ENCODE peak calls at places on chromosome 10, in nine cellular contexts. V is MM.1S, P is HCT116, H is pancreas, A is cardiac muscle cell, B is neural progenitor cell, E is OCI-LY7, O is mammary epithelial cell, F is thyroid gland. J is an unnamed sample.
A peak's percentile ranks its signal among the peaks of the same experiment; 100 is the strongest.

GRCh38 chr10:36114913-36115312 is 472.8 kb upstream of the FZD8 start:
- DNase-seq in H (no peak), V (no peak), O (no peak), F (no peak), B (no peak), P (no peak), A (peak; percentile 72), E (no peak), J (no peak)

GRCh38 chr10:58435297-58435696 is 50.1 kb downstream of the TFAM start:
- DNase-seq in A (peak; percentile 21), E (no peak), P (peak; percentile 88), F (no peak), B (no peak), H (no peak), O (peak; percentile 91), V (peak; percentile 32), J (no peak)

GRCh38 chr10:107502263-107502979 is 337.9 kb upstream of the SORCS1 start:
- DNase-seq in H (no peak), E (no peak), A (no peak), B (no peak), O (no peak), P (no peak), F (no peak), V (no peak), J (no peak)

GRCh38 chr10:7464703-7465102 is 53.9 kb upstream of the SFMBT2 start:
- DNase-seq in V (no peak), F (no peak), B (no peak), P (no peak), O (no peak), H (no peak), E (no peak), A (no peak), J (no peak)

GRCh38 chr10:86946215-86947170 is 10.9 kb downstream of the MMRN2 start:
- DNase-seq in O (no peak), E (no peak), F (peak; percentile 78), B (no peak), V (no peak), H (peak; percentile 77), A (no peak), P (no peak), J (peak; percentile 31)

GRCh38 chr10:4686644-4686996 is 139.4 kb upstream of the AKR1E2 start:
- DNase-seq in P (peak; percentile 94), A (no peak), F (no peak), H (no peak), B (no peak), V (no peak), E (no peak), O (peak; percentile 99), J (no peak)

GRCh38 chr10:116710021-116710420 is 32.3 kb downstream of the HSPA12A start:
- DNase-seq in E (no peak), P (no peak), A (no peak), V (no peak), F (no peak), H (no peak), O (no peak), B (no peak), J (no peak)

GRCh38 chr10:43000651-43001426 is 76.0 kb upstream of the RET start:
- DNase-seq in P (no peak), V (no peak), H (no peak), O (no peak), E (no peak), F (no peak), B (no peak), A (no peak), J (no peak)

GRCh38 chr10:19329475-19329874 is 280.9 kb downstream of the MALRD1 start:
- DNase-seq in F (no peak), H (no peak), O (no peak), A (no peak), B (no peak), V (no peak), E (no peak), P (no peak), J (no peak)

GRCh38 chr10:35640474-35640873 is 1.6 kb downstream of the FZD8 start:
- DNase-seq in O (peak; percentile 66), V (peak; percentile 69), P (no peak), F (peak; percentile 76), E (peak; percentile 65), B (peak; percentile 92), A (peak; percentile 87), H (peak; percentile 73), J (peak; percentile 45)

GRCh38 chr10:59290448-59290847 is 71.9 kb downstream of the FAM13C start:
- DNase-seq in A (no peak), V (no peak), E (peak; percentile 4), B (no peak), O (no peak), H (no peak), P (no peak), F (no peak), J (no peak)

GRCh38 chr10:31011017-31011659 is 20.5 kb downstream of the ZNF438 start:
- DNase-seq in P (no peak), H (no peak), E (no peak), O (no peak), V (no peak), A (no peak), F (no peak), B (peak; percentile 39), J (no peak)

GRCh38 chr10:76085002-76085401 is 653.6 kb downstream of the LRMDA start:
- DNase-seq in O (no peak), B (no peak), F (no peak), V (no peak), A (no peak), E (no peak), H (no peak), P (no peak), J (no peak)

GRCh38 chr10:73577788-73578187 is 13.4 kb downstream of the USP54 start:
- DNase-seq in F (peak; percentile 95), A (peak; percentile 83), B (peak; percentile 5), P (no peak), O (peak; percentile 83), E (no peak), H (peak; percentile 66), V (no peak), J (peak; percentile 71)

GRCh38 chr10:126088144-126088543 is 191.8 kb downstream of the FANK1 start:
- DNase-seq in A (no peak), F (no peak), P (no peak), V (no peak), O (no peak), H (no peak), E (no peak), B (no peak), J (no peak)

GRCh38 chr10:6065845-6066244 is 3.7 kb upstream of the IL2RA start:
- DNase-seq in A (no peak), E (no peak), F (no peak), O (no peak), V (no peak), B (no peak), H (no peak), P (no peak), J (no peak)

GRCh38 chr10:31146496-31147219 is 115.0 kb upstream of the ZNF438 start:
- DNase-seq in E (no peak), F (no peak), O (peak; percentile 72), A (peak; percentile 46), P (peak; percentile 60), V (no peak), B (no peak), H (no peak), J (peak; percentile 62)

DNA sequence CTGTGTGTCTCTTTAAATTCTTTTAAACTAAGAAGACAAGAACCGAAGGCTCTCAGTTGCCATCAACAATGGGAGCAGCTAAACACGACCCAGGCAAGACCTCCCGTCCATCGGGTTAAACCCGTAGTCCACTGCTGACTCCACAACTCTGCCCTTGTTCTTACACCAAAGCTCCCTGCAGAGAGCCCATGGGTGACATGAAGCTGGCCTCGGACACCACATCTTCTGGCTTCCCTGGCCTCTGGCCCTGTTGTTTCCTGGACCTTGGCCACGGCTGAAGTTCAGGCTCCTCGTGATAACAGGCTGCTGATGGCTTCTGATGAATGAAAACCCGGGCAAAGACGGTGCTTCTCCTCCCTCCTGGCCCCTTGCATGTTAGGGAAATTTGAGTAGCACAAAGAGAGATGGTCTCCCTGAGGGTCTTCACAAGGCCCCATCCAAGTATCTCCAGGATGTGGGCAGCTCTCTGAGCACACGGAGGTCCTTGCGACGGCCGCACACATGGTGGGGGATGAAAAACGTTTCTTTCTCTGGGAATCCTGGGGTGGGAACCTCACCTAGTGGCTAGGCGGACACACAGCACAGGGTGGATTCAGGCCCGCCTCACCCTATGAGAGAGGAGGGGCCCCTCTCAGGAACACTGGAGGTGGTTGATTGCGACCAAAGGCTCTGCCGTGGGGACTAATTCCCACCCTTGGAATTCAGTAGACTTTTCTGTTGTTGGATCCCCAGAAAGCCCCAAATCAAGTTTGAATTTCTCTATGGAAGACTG is 271.1 kb downstream of the ADARB2 start:
- DNase-seq in F (no peak), B (no peak), H (no peak), O (no peak), V (no peak), A (no peak), E (no peak), P (no peak), J (no peak)
- TF ChIP-seq CTCF in F (no peak), B (no peak), H (no peak), O (no peak), V (no peak), A (no peak), E (no peak), P (no peak), J (no peak)

GRCh38 chr10:95355241-95355779 is 64.5 kb upstream of the PDLIM1 start:
- DNase-seq in E (no peak), A (no peak), B (no peak), H (no peak), P (no peak), F (no peak), O (no peak), V (no peak), J (no peak)
- H3K36me3 ChIP-seq in E (no peaks in the 10 kb centered on the region), A (peaks cover 7% of the 10 kb centered on the region), B (no peaks in the 10 kb centered on the region), H (peaks cover 8% of the 10 kb centered on the region), P (no peaks in the 10 kb centered on the region), F (no peaks in the 10 kb centered on the region), O (no peaks in the 10 kb centered on the region), V (no peaks in the 10 kb centered on the region), J (no peaks in the 10 kb centered on the region)

DNA sequence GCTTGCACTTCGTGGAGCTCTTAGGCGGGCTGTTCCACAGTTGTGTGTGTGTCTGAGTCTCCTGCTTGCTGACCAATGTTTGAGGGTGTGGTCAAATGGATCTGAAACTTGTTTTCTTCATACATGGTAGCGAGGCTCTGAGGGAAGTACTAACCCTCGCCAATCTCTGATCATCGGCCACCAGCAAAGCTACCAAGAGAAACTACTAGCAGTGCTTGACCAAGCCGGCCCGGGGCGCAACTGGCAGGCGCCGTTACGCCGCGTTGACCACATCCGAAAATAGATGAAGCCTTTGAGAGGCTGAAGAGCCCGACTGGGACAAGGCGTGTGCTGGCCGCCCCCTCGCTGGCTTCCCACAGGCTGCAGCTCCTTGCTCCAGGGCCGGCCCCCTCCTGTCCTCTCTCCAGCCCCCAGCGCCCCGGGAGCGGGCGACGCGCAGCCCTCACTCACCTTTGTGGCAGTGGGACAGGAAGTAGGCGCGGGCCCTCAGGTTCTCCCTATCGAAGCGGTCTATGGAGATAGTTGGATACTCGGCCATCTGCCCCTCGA is 370 bp downstream of the DCLRE1C start:
- DNase-seq in P (peak; percentile 22), B (peak; percentile 66), V (peak; percentile 75), H (no peak), O (peak; percentile 60), E (peak; percentile 62), F (peak; percentile 76), A (peak; percentile 84), J (no peak)
- TF ChIP-seq CTCF in P (no peak), B (no peak), V (peak; percentile 28), H (no peak), O (no peak), E (no peak), F (no peak), A (no peak), J (no peak)

DNA sequence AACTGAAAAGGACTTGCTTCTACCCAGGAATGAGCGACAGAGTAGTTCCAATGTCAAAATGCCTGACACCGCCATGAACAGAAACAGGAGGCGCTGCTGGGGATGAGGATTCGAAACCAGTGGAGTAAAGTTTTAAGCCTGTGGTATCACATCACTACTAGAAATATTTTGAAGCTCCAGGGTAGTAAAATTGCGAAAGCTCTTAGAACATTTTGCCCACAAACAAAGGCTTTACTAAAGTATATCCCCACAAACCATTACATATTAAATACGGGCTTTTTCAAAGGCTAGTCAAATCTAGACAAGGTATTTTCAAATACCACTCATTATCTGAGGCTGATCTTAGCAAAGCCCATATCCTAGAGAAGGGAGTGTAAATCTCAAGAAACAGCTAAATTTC is 2.4 kb downstream of the PRDX3 start:
- DNase-seq in O (no peak), V (no peak), B (no peak), E (no peak), H (no peak), A (no peak), P (no peak), F (no peak), J (no peak)
- H3K36me3 ChIP-seq in O (peaks cover 7% of the 10 kb centered on the region), V (peaks cover 21% of the 10 kb centered on the region), B (peaks cover 3% of the 10 kb centered on the region), E (peaks cover 57% of the 10 kb centered on the region), H (peaks cover 19% of the 10 kb centered on the region), A (peaks cover 28% of the 10 kb centered on the region), P (peaks cover 49% of the 10 kb centered on the region), F (peaks cover 23% of the 10 kb centered on the region), J (no peaks in the 10 kb centered on the region)